ENCODE peak calls at places on chromosomes 3 and 15, in seven cellular contexts. Y is HFF-Myc, N is germinal center, S is HCEC 1CT, G is adipocyte, I is aorta, E is NCI-H2171. W is an unnamed sample.

GRCh38 chr15:59232476-59232875 is 25.8 kb downstream of the LDHAL6B start:
- DNase-seq in G (peak), I (no peak), Y (peak), N (no peak), S (peak), E (no peak), W (peak)

GRCh38 chr15:93997071-93997658 is 234.2 kb upstream of the MCTP2 start:
- DNase-seq in Y (no peak), N (peak), I (no peak), E (no peak), S (no peak), G (peak), W (peak)

GRCh38 chr15:43901485-43901884 is 74.7 kb downstream of the WDR76 start:
- DNase-seq in G (no peak), S (no peak), I (no peak), E (no peak), N (no peak), Y (no peak), W (no peak)

GRCh38 chr3:43363621-43364266 is 77.4 kb downstream of the SNRK start:
- DNase-seq in Y (no peak), S (peak), E (no peak), N (no peak), G (no peak), I (no peak), W (no peak)

GRCh38 chr15:46312133-46312740 is 677.4 kb downstream of the SQOR start:
- DNase-seq in E (peak), I (peak), N (peak), G (peak), Y (peak), S (peak), W (peak)

GRCh38 chr3:50292159-50292923 is at the start of gene IFRD2:
- DNase-seq in N (peak), S (peak), Y (peak), I (peak), E (peak), G (peak), W (peak)

GRCh38 chr3:171044828-171045793 is 18.6 kb upstream of the SLC2A2 start:
- DNase-seq in S (peak), G (peak), E (no peak), I (no peak), N (no peak), Y (peak), W (peak)

GRCh38 chr15:82737975-82738374 is 28.3 kb upstream of the AP3B2 start:
- DNase-seq in Y (no peak), S (no peak), I (no peak), E (peak), N (no peak), G (no peak), W (peak)

GRCh38 chr3:151871639-151872468 is 1.6 kb upstream of the SUCNR1 start:
- DNase-seq in S (no peak), Y (no peak), G (peak), E (no peak), I (no peak), N (peak), W (peak)

GRCh38 chr15:74642724-74643367 is 27.2 kb downstream of the CLK3 start:
- DNase-seq in E (no peak), Y (no peak), I (no peak), G (peak), S (no peak), N (no peak), W (no peak)

GRCh38 chr3:21573291-21573690 is 177.7 kb downstream of the ZNF385D start:
- DNase-seq in S (no peak), I (no peak), G (no peak), Y (no peak), N (no peak), E (no peak), W (no peak)

GRCh38 chr3:138220242-138220641 is 33.1 kb downstream of the ARMC8 start:
- DNase-seq in I (no peak), N (no peak), E (no peak), Y (no peak), G (no peak), S (no peak), W (no peak)

GRCh38 chr3:128592891-128593290 is 57.7 kb downstream of the RPN1 start:
- DNase-seq in I (no peak), N (no peak), E (no peak), S (no peak), G (no peak), Y (no peak), W (no peak)

GRCh38 chr3:58299839-58300516 is 6.1 kb upstream of the RPP14 start:
- DNase-seq in E (no peak), I (no peak), S (peak), N (peak), Y (peak), G (peak), W (peak)

GRCh38 chr15:98856540-98856907 is 151.1 kb downstream of the PGPEP1L start:
- DNase-seq in E (no peak), N (no peak), S (peak), Y (no peak), I (no peak), G (peak), W (no peak)

GRCh38 chr15:39919396-39919739 is 698 bp downstream of the GPR176 start:
- DNase-seq in S (no peak), E (no peak), N (no peak), G (peak), Y (no peak), I (no peak), W (no peak)

GRCh38 chr3:124566701-124567100 is 163.6 kb upstream of the UMPS start:
- DNase-seq in E (no peak), G (no peak), I (no peak), S (no peak), N (no peak), Y (no peak), W (no peak)

GRCh38 chr3:187968883-187969580 is 184.9 kb upstream of the LPP start:
- DNase-seq in N (no peak), E (no peak), G (peak), I (no peak), S (peak), Y (no peak), W (peak)

GRCh38 chr3:136671921-136672320 is 80.3 kb downstream of the STAG1 start:
- DNase-seq in N (no peak), Y (no peak), S (peak), E (no peak), G (peak), I (no peak), W (no peak)

GRCh38 chr3:128703561-128703960 is 22.4 kb upstream of the RAB7A start:
- DNase-seq in Y (no peak), I (no peak), S (no peak), E (no peak), G (no peak), N (no peak), W (no peak)

GRCh38 chr3:159418571-159419526 is 569.8 kb upstream of the IL12A start:
- DNase-seq in S (peak), E (no peak), Y (no peak), G (peak), I (no peak), N (no peak), W (peak)

GRCh38 chr3:138195491-138195890 is 8.4 kb downstream of the ARMC8 start:
- DNase-seq in Y (no peak), G (no peak), E (peak), S (no peak), N (no peak), I (no peak), W (no peak)

GRCh38 chr3:33942483-33943150 is 144.2 kb downstream of the PDCD6IP start:
- DNase-seq in S (no peak), I (no peak), G (no peak), N (no peak), E (no peak), Y (no peak), W (no peak)

GRCh38 chr3:105860649-105861048 is 8.2 kb downstream of the CBLB start:
- DNase-seq in I (no peak), N (no peak), S (no peak), Y (no peak), G (peak), E (no peak), W (no peak)

GRCh38 chr3:9185046-9185445 is 64.4 kb downstream of the SRGAP3 start:
- DNase-seq in G (no peak), Y (no peak), E (no peak), S (no peak), I (no peak), N (no peak), W (no peak)

GRCh38 chr15:72098076-72098475 is 19.9 kb downstream of the MYO9A start:
- DNase-seq in N (no peak), G (peak), S (no peak), Y (no peak), E (no peak), I (no peak), W (no peak)

GRCh38 chr3:129278439-129278969 is at the start of gene HMCES:
- DNase-seq in I (peak), E (peak), S (peak), N (peak), Y (peak), G (peak), W (peak)

GRCh38 chr3:45153658-45154437 is 7.7 kb upstream of the CDCP1 start:
- DNase-seq in N (no peak), G (peak), Y (no peak), E (no peak), I (no peak), S (peak), W (peak)

GRCh38 chr3:32850226-32850625 is 32.4 kb downstream of the TRIM71 start:
- DNase-seq in I (no peak), E (no peak), Y (no peak), N (no peak), G (no peak), S (no peak), W (peak)

GRCh38 chr15:81813215-81813614 is 232.6 kb downstream of the MEX3B start:
- DNase-seq in N (no peak), I (no peak), E (no peak), G (no peak), Y (no peak), S (no peak), W (no peak)

GRCh38 chr15:88563638-88564037 is 17.2 kb upstream of the DET1 start:
- DNase-seq in E (no peak), I (no peak), G (no peak), S (no peak), Y (no peak), N (no peak), W (peak)

GRCh38 chr3:109563149-109563548 is 225.8 kb upstream of the DPPA4 start:
- DNase-seq in Y (no peak), I (no peak), S (no peak), N (no peak), E (no peak), G (no peak), W (peak)

GRCh38 chr3:87796137-87796899 is 262.5 kb downstream of the CGGBP1 start:
- DNase-seq in S (no peak), Y (no peak), I (no peak), E (no peak), G (no peak), N (no peak), W (peak)

GRCh38 chr15:90988249-90988648 is 6.1 kb downstream of the PRC1 start:
- DNase-seq in Y (no peak), S (no peak), I (no peak), E (no peak), N (peak), G (no peak), W (peak)